ENCODE peak calls at places on chromosomes 6 and 20, in five cellular contexts. One of them, this sample, is unnamed.
A peak's percentile ranks its signal among the peaks of the same experiment; 100 is the strongest.

GRCh38 chr6:89527634-89528033 is 94.7 kb downstream of the ANKRD6 start:
- DNase-seq in heart right ventricle: no peak
- DNase-seq in stimulated activated CD4-positive, alpha-beta T cell treated with anti-CD3 and anti-CD28 coated beads, Interleukin-12 subunit alpha, Interleukin-12 subunit beta, amount 100 ng/mL, for 48 hours: no peak
- DNase-seq in T-helper 2 cell: no peak
- DNase-seq in CD8-positive, alpha-beta T cell: no peak
- DNase-seq in this sample: no peak

GRCh38 chr6:33848498-33848897 is 44.7 kb upstream of the MLN start:
- DNase-seq in stimulated activated CD4-positive, alpha-beta T cell treated with anti-CD3 and anti-CD28 coated beads, Interleukin-12 subunit alpha, Interleukin-12 subunit beta, amount 100 ng/mL, for 48 hours: no peak
- DNase-seq in CD8-positive, alpha-beta T cell: no peak
- DNase-seq in T-helper 2 cell: no peak
- DNase-seq in heart right ventricle: no peak
- DNase-seq in this sample: no peak

GRCh38 chr20:58667975-58668374 is 16.9 kb downstream of the STX16 start:
- DNase-seq in stimulated activated CD4-positive, alpha-beta T cell treated with anti-CD3 and anti-CD28 coated beads, Interleukin-12 subunit alpha, Interleukin-12 subunit beta, amount 100 ng/mL, for 48 hours: no peak
- DNase-seq in CD8-positive, alpha-beta T cell: no peak
- DNase-seq in T-helper 2 cell: no peak
- DNase-seq in heart right ventricle: no peak
- DNase-seq in this sample: no peak

GRCh38 chr6:33317418-33317667 is 201 bp downstream of the ZBTB22 start:
- DNase-seq in T-helper 2 cell: no peak
- DNase-seq in CD8-positive, alpha-beta T cell: no peak
- DNase-seq in heart right ventricle: peak; percentile 58
- DNase-seq in stimulated activated CD4-positive, alpha-beta T cell treated with anti-CD3 and anti-CD28 coated beads, Interleukin-12 subunit alpha, Interleukin-12 subunit beta, amount 100 ng/mL, for 48 hours: no peak
- DNase-seq in this sample: no peak

GRCh38 chr6:41503841-41504525 is 42.2 kb upstream of the FOXP4 start:
- DNase-seq in CD8-positive, alpha-beta T cell: no peak
- DNase-seq in heart right ventricle: no peak
- DNase-seq in stimulated activated CD4-positive, alpha-beta T cell treated with anti-CD3 and anti-CD28 coated beads, Interleukin-12 subunit alpha, Interleukin-12 subunit beta, amount 100 ng/mL, for 48 hours: no peak
- DNase-seq in T-helper 2 cell: no peak
- DNase-seq in this sample: no peak

GRCh38 chr20:33667245-33668086 is 723 bp downstream of the ACTL10 start:
- DNase-seq in T-helper 2 cell: peak; percentile 64
- DNase-seq in CD8-positive, alpha-beta T cell: peak; percentile 40
- DNase-seq in stimulated activated CD4-positive, alpha-beta T cell treated with anti-CD3 and anti-CD28 coated beads, Interleukin-12 subunit alpha, Interleukin-12 subunit beta, amount 100 ng/mL, for 48 hours: no peak
- DNase-seq in heart right ventricle: peak; percentile 42
- DNase-seq in this sample: no peak

GRCh38 chr6:157269261-157269794 is 54.0 kb downstream of the TMEM242 start:
- DNase-seq in CD8-positive, alpha-beta T cell: no peak
- DNase-seq in heart right ventricle: peak; percentile 89
- DNase-seq in stimulated activated CD4-positive, alpha-beta T cell treated with anti-CD3 and anti-CD28 coated beads, Interleukin-12 subunit alpha, Interleukin-12 subunit beta, amount 100 ng/mL, for 48 hours: no peak
- DNase-seq in T-helper 2 cell: no peak
- DNase-seq in this sample: no peak

GRCh38 chr20:32067234-32067821 is 15.3 kb downstream of the HCK start:
- DNase-seq in CD8-positive, alpha-beta T cell: no peak
- DNase-seq in stimulated activated CD4-positive, alpha-beta T cell treated with anti-CD3 and anti-CD28 coated beads, Interleukin-12 subunit alpha, Interleukin-12 subunit beta, amount 100 ng/mL, for 48 hours: no peak
- DNase-seq in heart right ventricle: no peak
- DNase-seq in T-helper 2 cell: no peak
- DNase-seq in this sample: peak; percentile 36

GRCh38 chr6:134954272-134954990 is 4.5 kb upstream of the ALDH8A1 start:
- DNase-seq in T-helper 2 cell: no peak
- DNase-seq in stimulated activated CD4-positive, alpha-beta T cell treated with anti-CD3 and anti-CD28 coated beads, Interleukin-12 subunit alpha, Interleukin-12 subunit beta, amount 100 ng/mL, for 48 hours: no peak
- DNase-seq in heart right ventricle: no peak
- DNase-seq in CD8-positive, alpha-beta T cell: no peak
- DNase-seq in this sample: no peak

GRCh38 chr20:4507288-4507719 is 214.4 kb upstream of the PRND start:
- DNase-seq in stimulated activated CD4-positive, alpha-beta T cell treated with anti-CD3 and anti-CD28 coated beads, Interleukin-12 subunit alpha, Interleukin-12 subunit beta, amount 100 ng/mL, for 48 hours: no peak
- DNase-seq in CD8-positive, alpha-beta T cell: no peak
- DNase-seq in T-helper 2 cell: no peak
- DNase-seq in heart right ventricle: no peak
- DNase-seq in this sample: peak; percentile 82

GRCh38 chr6:18096423-18096822 is 26.1 kb downstream of the NHLRC1 start:
- DNase-seq in CD8-positive, alpha-beta T cell: no peak
- DNase-seq in stimulated activated CD4-positive, alpha-beta T cell treated with anti-CD3 and anti-CD28 coated beads, Interleukin-12 subunit alpha, Interleukin-12 subunit beta, amount 100 ng/mL, for 48 hours: no peak
- DNase-seq in heart right ventricle: no peak
- DNase-seq in T-helper 2 cell: no peak
- DNase-seq in this sample: no peak

GRCh38 chr6:69957990-69958559 is 91.7 kb downstream of the COL19A1 start:
- DNase-seq in stimulated activated CD4-positive, alpha-beta T cell treated with anti-CD3 and anti-CD28 coated beads, Interleukin-12 subunit alpha, Interleukin-12 subunit beta, amount 100 ng/mL, for 48 hours: no peak
- DNase-seq in T-helper 2 cell: no peak
- DNase-seq in CD8-positive, alpha-beta T cell: no peak
- DNase-seq in heart right ventricle: no peak
- DNase-seq in this sample: no peak

GRCh38 chr6:159604443-159604956 is 88.5 kb downstream of the SOD2 start:
- DNase-seq in heart right ventricle: no peak
- DNase-seq in T-helper 2 cell: no peak
- DNase-seq in stimulated activated CD4-positive, alpha-beta T cell treated with anti-CD3 and anti-CD28 coated beads, Interleukin-12 subunit alpha, Interleukin-12 subunit beta, amount 100 ng/mL, for 48 hours: no peak
- DNase-seq in CD8-positive, alpha-beta T cell: no peak
- DNase-seq in this sample: no peak

GRCh38 chr20:11454966-11455799 is 462.5 kb upstream of the BTBD3 start:
- DNase-seq in T-helper 2 cell: no peak
- DNase-seq in CD8-positive, alpha-beta T cell: no peak
- DNase-seq in stimulated activated CD4-positive, alpha-beta T cell treated with anti-CD3 and anti-CD28 coated beads, Interleukin-12 subunit alpha, Interleukin-12 subunit beta, amount 100 ng/mL, for 48 hours: no peak
- DNase-seq in heart right ventricle: no peak
- DNase-seq in this sample: no peak

GRCh38 chr6:111711989-111712388 is 106.3 kb upstream of the TRAF3IP2 start:
- DNase-seq in T-helper 2 cell: no peak
- DNase-seq in stimulated activated CD4-positive, alpha-beta T cell treated with anti-CD3 and anti-CD28 coated beads, Interleukin-12 subunit alpha, Interleukin-12 subunit beta, amount 100 ng/mL, for 48 hours: no peak
- DNase-seq in CD8-positive, alpha-beta T cell: no peak
- DNase-seq in heart right ventricle: no peak
- DNase-seq in this sample: no peak

GRCh38 chr20:9492067-9492466 is 22.3 kb upstream of the LAMP5 start:
- DNase-seq in heart right ventricle: no peak
- DNase-seq in CD8-positive, alpha-beta T cell: no peak
- DNase-seq in T-helper 2 cell: no peak
- DNase-seq in stimulated activated CD4-positive, alpha-beta T cell treated with anti-CD3 and anti-CD28 coated beads, Interleukin-12 subunit alpha, Interleukin-12 subunit beta, amount 100 ng/mL, for 48 hours: no peak
- DNase-seq in this sample: no peak

GRCh38 chr6:10048370-10049297 is 366.2 kb downstream of the TFAP2A start:
- DNase-seq in T-helper 2 cell: no peak
- DNase-seq in heart right ventricle: no peak
- DNase-seq in stimulated activated CD4-positive, alpha-beta T cell treated with anti-CD3 and anti-CD28 coated beads, Interleukin-12 subunit alpha, Interleukin-12 subunit beta, amount 100 ng/mL, for 48 hours: no peak
- DNase-seq in CD8-positive, alpha-beta T cell: no peak
- DNase-seq in this sample: no peak

GRCh38 chr6:2738373-2738979 is 12.2 kb downstream of the MYLK4 start:
- DNase-seq in heart right ventricle: peak; percentile 42
- DNase-seq in CD8-positive, alpha-beta T cell: peak; percentile 59
- DNase-seq in T-helper 2 cell: no peak
- DNase-seq in stimulated activated CD4-positive, alpha-beta T cell treated with anti-CD3 and anti-CD28 coated beads, Interleukin-12 subunit alpha, Interleukin-12 subunit beta, amount 100 ng/mL, for 48 hours: peak; percentile 42
- DNase-seq in this sample: peak; percentile 45

GRCh38 chr20:11582073-11582472 is 335.6 kb upstream of the BTBD3 start:
- DNase-seq in CD8-positive, alpha-beta T cell: no peak
- DNase-seq in heart right ventricle: no peak
- DNase-seq in T-helper 2 cell: no peak
- DNase-seq in stimulated activated CD4-positive, alpha-beta T cell treated with anti-CD3 and anti-CD28 coated beads, Interleukin-12 subunit alpha, Interleukin-12 subunit beta, amount 100 ng/mL, for 48 hours: no peak
- DNase-seq in this sample: no peak

GRCh38 chr20:4082406-4083102 is 67.2 kb upstream of the RNF24 start:
- DNase-seq in T-helper 2 cell: peak; percentile 27
- DNase-seq in CD8-positive, alpha-beta T cell: peak; percentile 49
- DNase-seq in stimulated activated CD4-positive, alpha-beta T cell treated with anti-CD3 and anti-CD28 coated beads, Interleukin-12 subunit alpha, Interleukin-12 subunit beta, amount 100 ng/mL, for 48 hours: peak; percentile 32
- DNase-seq in heart right ventricle: peak; percentile 55
- DNase-seq in this sample: no peak

GRCh38 chr6:113476937-113477839 is 380.0 kb upstream of the MARCKS start:
- DNase-seq in CD8-positive, alpha-beta T cell: no peak
- DNase-seq in T-helper 2 cell: no peak
- DNase-seq in heart right ventricle: no peak
- DNase-seq in stimulated activated CD4-positive, alpha-beta T cell treated with anti-CD3 and anti-CD28 coated beads, Interleukin-12 subunit alpha, Interleukin-12 subunit beta, amount 100 ng/mL, for 48 hours: no peak
- DNase-seq in this sample: no peak

GRCh38 chr20:25039697-25040437 is 18.1 kb downstream of the ACSS1 start:
- DNase-seq in heart right ventricle: peak; percentile 90
- DNase-seq in stimulated activated CD4-positive, alpha-beta T cell treated with anti-CD3 and anti-CD28 coated beads, Interleukin-12 subunit alpha, Interleukin-12 subunit beta, amount 100 ng/mL, for 48 hours: no peak
- DNase-seq in T-helper 2 cell: no peak
- DNase-seq in CD8-positive, alpha-beta T cell: no peak
- DNase-seq in this sample: peak; percentile 51

GRCh38 chr20:44031822-44032582 is 117.3 kb downstream of the TOX2 start:
- DNase-seq in CD8-positive, alpha-beta T cell: peak; percentile 6
- DNase-seq in stimulated activated CD4-positive, alpha-beta T cell treated with anti-CD3 and anti-CD28 coated beads, Interleukin-12 subunit alpha, Interleukin-12 subunit beta, amount 100 ng/mL, for 48 hours: no peak
- DNase-seq in T-helper 2 cell: no peak
- DNase-seq in heart right ventricle: no peak
- DNase-seq in this sample: no peak

GRCh38 chr6:85113934-85114582 is 335.8 kb upstream of the NT5E start:
- DNase-seq in T-helper 2 cell: no peak
- DNase-seq in heart right ventricle: no peak
- DNase-seq in CD8-positive, alpha-beta T cell: no peak
- DNase-seq in stimulated activated CD4-positive, alpha-beta T cell treated with anti-CD3 and anti-CD28 coated beads, Interleukin-12 subunit alpha, Interleukin-12 subunit beta, amount 100 ng/mL, for 48 hours: no peak
- DNase-seq in this sample: no peak

GRCh38 chr20:9236408-9236912 is 167.6 kb downstream of the PLCB4 start:
- DNase-seq in stimulated activated CD4-positive, alpha-beta T cell treated with anti-CD3 and anti-CD28 coated beads, Interleukin-12 subunit alpha, Interleukin-12 subunit beta, amount 100 ng/mL, for 48 hours: no peak
- DNase-seq in T-helper 2 cell: no peak
- DNase-seq in heart right ventricle: no peak
- DNase-seq in CD8-positive, alpha-beta T cell: no peak
- DNase-seq in this sample: no peak